ENCODE peak calls at places on chromosomes 3 and 15, in six cellular contexts. One of them, this sample, is unnamed.

GRCh38 chr15:70098461-70099166 is 897 bp upstream of the TLE3 start:
- DNase-seq in mesendoderm: peak
- DNase-seq in thyroid gland: peak
- DNase-seq in effector memory CD4-positive, alpha-beta T cell: no peak
- DNase-seq in esophagus squamous epithelium: no peak
- DNase-seq in A549: peak
- DNase-seq in this sample: peak

GRCh38 chr3:73108750-73109149 is 47.3 kb downstream of the EBLN2 start:
- DNase-seq in mesendoderm: no peak
- DNase-seq in thyroid gland: no peak
- DNase-seq in effector memory CD4-positive, alpha-beta T cell: no peak
- DNase-seq in esophagus squamous epithelium: no peak
- DNase-seq in A549: no peak
- DNase-seq in this sample: no peak

GRCh38 chr3:64220161-64220560 is 5.1 kb downstream of the PRICKLE2 start:
- DNase-seq in mesendoderm: no peak
- DNase-seq in thyroid gland: no peak
- DNase-seq in effector memory CD4-positive, alpha-beta T cell: no peak
- DNase-seq in esophagus squamous epithelium: no peak
- DNase-seq in A549: no peak
- DNase-seq in this sample: peak

GRCh38 chr15:96767703-96768434 is 437.4 kb downstream of the NR2F2 start:
- DNase-seq in mesendoderm: peak
- DNase-seq in thyroid gland: no peak
- DNase-seq in effector memory CD4-positive, alpha-beta T cell: no peak
- DNase-seq in esophagus squamous epithelium: no peak
- DNase-seq in A549: no peak
- DNase-seq in this sample: no peak

GRCh38 chr3:160986060-160986459 is 119.1 kb downstream of the B3GALNT1 start:
- DNase-seq in mesendoderm: no peak
- DNase-seq in thyroid gland: no peak
- DNase-seq in effector memory CD4-positive, alpha-beta T cell: no peak
- DNase-seq in esophagus squamous epithelium: no peak
- DNase-seq in A549: no peak
- DNase-seq in this sample: no peak

GRCh38 chr3:150543128-150543527 is 3.2 kb downstream of the SERP1 start:
- DNase-seq in mesendoderm: no peak
- DNase-seq in thyroid gland: no peak
- DNase-seq in effector memory CD4-positive, alpha-beta T cell: no peak
- DNase-seq in esophagus squamous epithelium: no peak
- DNase-seq in A549: no peak
- DNase-seq in this sample: no peak

GRCh38 chr3:123561188-123561587 is 23.7 kb downstream of the HACD2 start:
- DNase-seq in mesendoderm: no peak
- DNase-seq in thyroid gland: no peak
- DNase-seq in effector memory CD4-positive, alpha-beta T cell: no peak
- DNase-seq in esophagus squamous epithelium: no peak
- DNase-seq in A549: no peak
- DNase-seq in this sample: no peak

GRCh38 chr3:25573386-25574171 is 91.1 kb downstream of the TOP2B start:
- DNase-seq in mesendoderm: peak
- DNase-seq in thyroid gland: peak
- DNase-seq in effector memory CD4-positive, alpha-beta T cell: no peak
- DNase-seq in esophagus squamous epithelium: no peak
- DNase-seq in A549: no peak
- DNase-seq in this sample: peak

GRCh38 chr3:114860526-114860925 is 286.6 kb downstream of the ZBTB20 start:
- DNase-seq in mesendoderm: no peak
- DNase-seq in thyroid gland: no peak
- DNase-seq in effector memory CD4-positive, alpha-beta T cell: no peak
- DNase-seq in esophagus squamous epithelium: no peak
- DNase-seq in A549: no peak
- DNase-seq in this sample: no peak

GRCh38 chr15:31342781-31343626 is 16.4 kb downstream of the KLF13 start:
- DNase-seq in mesendoderm: no peak
- DNase-seq in thyroid gland: peak
- DNase-seq in effector memory CD4-positive, alpha-beta T cell: no peak
- DNase-seq in esophagus squamous epithelium: no peak
- DNase-seq in A549: no peak
- DNase-seq in this sample: no peak

DNA sequence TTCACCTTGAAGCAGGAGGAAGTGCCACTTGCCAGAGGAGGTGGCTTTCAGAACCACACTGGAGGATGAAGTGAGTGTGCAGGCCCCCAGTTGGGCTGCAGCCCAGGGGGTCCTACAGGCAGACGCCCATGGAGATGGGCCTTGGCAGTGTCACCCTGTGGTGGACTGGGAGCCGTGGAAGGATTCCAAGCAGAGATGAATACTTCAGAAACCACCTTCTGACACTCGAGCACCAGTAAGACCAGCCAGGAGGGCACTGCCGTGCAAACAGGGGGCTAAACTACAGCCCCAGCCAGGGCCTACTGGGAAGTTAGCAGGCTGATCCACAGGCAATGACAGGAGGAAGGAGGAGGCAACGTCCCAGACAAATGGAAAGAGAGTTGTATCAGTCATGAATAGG is 55.4 kb downstream of the VGLL4 start:
- DNase-seq in mesendoderm: no peak
- DNase-seq in thyroid gland: no peak
- DNase-seq in effector memory CD4-positive, alpha-beta T cell: no peak
- DNase-seq in esophagus squamous epithelium: no peak
- DNase-seq in A549: no peak
- DNase-seq in this sample: no peak
- H3K27ac ChIP-seq in mesendoderm: no peak
- H3K27ac ChIP-seq in thyroid gland: peak
- H3K27ac ChIP-seq in effector memory CD4-positive, alpha-beta T cell: no peak
- H3K27ac ChIP-seq in esophagus squamous epithelium: no peak
- H3K27ac ChIP-seq in A549: no peak
- H3K27ac ChIP-seq in this sample: no peak

GRCh38 chr3:71514621-71515020 is 68.9 kb downstream of the FOXP1 start:
- DNase-seq in mesendoderm: no peak
- DNase-seq in thyroid gland: no peak
- DNase-seq in effector memory CD4-positive, alpha-beta T cell: no peak
- DNase-seq in esophagus squamous epithelium: no peak
- DNase-seq in A549: no peak
- DNase-seq in this sample: no peak

GRCh38 chr3:71513081-71513480 is 70.4 kb downstream of the FOXP1 start:
- DNase-seq in mesendoderm: no peak
- DNase-seq in thyroid gland: no peak
- DNase-seq in effector memory CD4-positive, alpha-beta T cell: no peak
- DNase-seq in esophagus squamous epithelium: no peak
- DNase-seq in A549: no peak
- DNase-seq in this sample: no peak

GRCh38 chr3:71512544-71512943 is 71.0 kb downstream of the FOXP1 start:
- DNase-seq in mesendoderm: no peak
- DNase-seq in thyroid gland: no peak
- DNase-seq in effector memory CD4-positive, alpha-beta T cell: no peak
- DNase-seq in esophagus squamous epithelium: no peak
- DNase-seq in A549: no peak
- DNase-seq in this sample: no peak

GRCh38 chr3:71512000-71512399 is 71.5 kb downstream of the FOXP1 start:
- DNase-seq in mesendoderm: peak
- DNase-seq in thyroid gland: no peak
- DNase-seq in effector memory CD4-positive, alpha-beta T cell: no peak
- DNase-seq in esophagus squamous epithelium: no peak
- DNase-seq in A549: no peak
- DNase-seq in this sample: no peak

DNA sequence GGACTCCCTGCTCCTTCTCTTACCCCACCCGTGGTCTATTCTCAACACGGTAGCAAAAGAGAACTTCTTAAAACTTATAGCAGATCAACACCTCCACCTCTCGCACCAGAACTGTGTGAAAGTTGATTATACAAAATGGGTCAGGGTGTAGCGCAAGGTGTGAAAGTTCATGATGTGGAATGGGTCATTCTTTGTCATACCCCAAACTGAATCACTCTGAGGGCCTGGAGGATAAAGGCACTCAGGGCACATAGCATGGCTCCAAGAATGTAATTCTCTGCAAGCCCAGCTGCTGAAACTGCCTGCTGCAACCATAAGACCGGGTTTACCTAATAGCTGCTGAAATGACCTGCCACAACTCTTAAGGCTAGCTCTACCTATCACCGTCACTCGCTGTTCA is 70.0 kb downstream of the FOXP1 start:
- DNase-seq in mesendoderm: no peak
- DNase-seq in thyroid gland: no peak
- DNase-seq in effector memory CD4-positive, alpha-beta T cell: no peak
- DNase-seq in esophagus squamous epithelium: no peak
- DNase-seq in A549: no peak
- DNase-seq in this sample: no peak
- H3K4me3 ChIP-seq in mesendoderm: no peak
- H3K4me3 ChIP-seq in thyroid gland: no peak
- H3K4me3 ChIP-seq in effector memory CD4-positive, alpha-beta T cell: no peak
- H3K4me3 ChIP-seq in esophagus squamous epithelium: no peak
- H3K4me3 ChIP-seq in A549: no peak
- H3K4me3 ChIP-seq in this sample: no peak

GRCh38 chr15:78979456-78980320 is 34.8 kb upstream of the CTSH start:
- DNase-seq in mesendoderm: peak
- DNase-seq in thyroid gland: peak
- DNase-seq in effector memory CD4-positive, alpha-beta T cell: no peak
- DNase-seq in esophagus squamous epithelium: no peak
- DNase-seq in A549: peak
- DNase-seq in this sample: peak
- H3K27ac ChIP-seq in mesendoderm: no peak
- H3K27ac ChIP-seq in thyroid gland: no peak
- H3K27ac ChIP-seq in effector memory CD4-positive, alpha-beta T cell: no peak
- H3K27ac ChIP-seq in esophagus squamous epithelium: no peak
- H3K27ac ChIP-seq in A549: peak
- H3K27ac ChIP-seq in this sample: no peak

GRCh38 chr3:11091791-11092190 is 62.5 kb upstream of the HRH1 start:
- DNase-seq in mesendoderm: no peak
- DNase-seq in thyroid gland: no peak
- DNase-seq in effector memory CD4-positive, alpha-beta T cell: no peak
- DNase-seq in esophagus squamous epithelium: no peak
- DNase-seq in A549: no peak
- DNase-seq in this sample: no peak

GRCh38 chr3:11093823-11094340 is 60.4 kb upstream of the HRH1 start:
- DNase-seq in mesendoderm: no peak
- DNase-seq in thyroid gland: no peak
- DNase-seq in effector memory CD4-positive, alpha-beta T cell: no peak
- DNase-seq in esophagus squamous epithelium: no peak
- DNase-seq in A549: no peak
- DNase-seq in this sample: no peak

GRCh38 chr3:11099306-11099705 is 55.0 kb upstream of the HRH1 start:
- DNase-seq in mesendoderm: no peak
- DNase-seq in thyroid gland: no peak
- DNase-seq in effector memory CD4-positive, alpha-beta T cell: no peak
- DNase-seq in esophagus squamous epithelium: no peak
- DNase-seq in A549: no peak
- DNase-seq in this sample: no peak

GRCh38 chr3:11096266-11097135 is 57.8 kb upstream of the HRH1 start:
- DNase-seq in mesendoderm: peak
- DNase-seq in thyroid gland: peak
- DNase-seq in effector memory CD4-positive, alpha-beta T cell: no peak
- DNase-seq in esophagus squamous epithelium: no peak
- DNase-seq in A549: peak
- DNase-seq in this sample: peak

DNA sequence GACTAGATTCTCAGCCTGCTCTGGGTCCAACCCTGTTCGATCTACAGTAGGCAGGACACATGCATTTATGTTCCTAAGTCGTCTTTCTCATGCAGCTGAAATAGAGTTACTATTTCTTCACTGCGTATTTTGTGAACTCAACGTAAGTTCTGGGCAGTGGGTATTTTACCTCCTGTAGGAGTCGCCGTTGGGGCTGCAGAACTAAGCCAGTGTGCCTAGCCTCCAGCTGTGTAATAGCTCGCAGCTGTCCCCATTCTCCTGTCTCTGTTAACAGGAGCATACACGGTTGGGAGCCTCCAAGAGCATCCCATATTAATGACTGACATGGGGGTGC is 58.4 kb upstream of the HRH1 start:
- DNase-seq in mesendoderm: peak
- DNase-seq in thyroid gland: no peak
- DNase-seq in effector memory CD4-positive, alpha-beta T cell: no peak
- DNase-seq in esophagus squamous epithelium: no peak
- DNase-seq in A549: no peak
- DNase-seq in this sample: no peak
- H3K4me3 ChIP-seq in mesendoderm: no peak
- H3K4me3 ChIP-seq in thyroid gland: no peak
- H3K4me3 ChIP-seq in effector memory CD4-positive, alpha-beta T cell: no peak
- H3K4me3 ChIP-seq in esophagus squamous epithelium: peak
- H3K4me3 ChIP-seq in A549: no peak
- H3K4me3 ChIP-seq in this sample: peak

DNA sequence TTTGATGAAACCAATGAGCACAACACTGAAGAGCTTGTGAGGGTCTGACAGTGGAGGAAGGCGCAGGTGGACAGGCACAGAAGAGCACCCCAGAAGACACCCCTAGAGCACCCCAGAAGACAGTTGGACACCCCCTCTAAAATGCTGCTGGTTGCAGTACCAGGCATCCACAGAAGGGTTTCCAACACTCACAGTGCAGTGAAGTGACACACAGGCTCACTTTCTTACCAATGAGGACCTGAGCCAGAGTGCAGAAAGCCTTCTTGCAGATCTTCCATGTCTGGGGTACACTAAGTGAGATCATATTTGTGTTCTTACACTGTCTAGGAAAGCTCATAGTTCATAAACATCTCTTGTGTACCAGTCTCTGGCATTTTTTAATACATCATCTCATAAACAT is 27.6 kb downstream of the CCNL1 start:
- DNase-seq in mesendoderm: no peak
- DNase-seq in thyroid gland: no peak
- DNase-seq in effector memory CD4-positive, alpha-beta T cell: no peak
- DNase-seq in esophagus squamous epithelium: no peak
- DNase-seq in A549: no peak
- DNase-seq in this sample: no peak
- H3K27ac ChIP-seq in mesendoderm: no peak
- H3K27ac ChIP-seq in thyroid gland: no peak
- H3K27ac ChIP-seq in effector memory CD4-positive, alpha-beta T cell: peak
- H3K27ac ChIP-seq in esophagus squamous epithelium: no peak
- H3K27ac ChIP-seq in A549: no peak
- H3K27ac ChIP-seq in this sample: no peak

GRCh38 chr3:189122526-189123205 is 49.1 kb upstream of the TPRG1 start:
- DNase-seq in mesendoderm: peak
- DNase-seq in thyroid gland: no peak
- DNase-seq in effector memory CD4-positive, alpha-beta T cell: no peak
- DNase-seq in esophagus squamous epithelium: no peak
- DNase-seq in A549: no peak
- DNase-seq in this sample: no peak
- H3K4me3 ChIP-seq in mesendoderm: no peak
- H3K4me3 ChIP-seq in thyroid gland: no peak
- H3K4me3 ChIP-seq in effector memory CD4-positive, alpha-beta T cell: no peak
- H3K4me3 ChIP-seq in esophagus squamous epithelium: no peak
- H3K4me3 ChIP-seq in A549: no peak
- H3K4me3 ChIP-seq in this sample: no peak

This sample was measured in SJSA1.